ENCODE peak calls at places on chromosomes 4 and X, in four cellular contexts. F is OCI-LY7, R is cardiac muscle cell, A is activated B cell treated with CpG ODN at 0.5 μM for 24 hours. J is an unnamed sample.

GRCh38 chr4:72418458-72418857 is 150.6 kb downstream of the ADAMTS3 start:
- DNase-seq in F (no peak), R (no peak), A (no peak), J (no peak)

GRCh38 chr4:168362025-168362401 is 43.5 kb upstream of the DDX60 start:
- DNase-seq in F (no peak), R (no peak), A (no peak), J (no peak)

GRCh38 chr4:95219109-95219508 is 329.7 kb downstream of the UNC5C start:
- DNase-seq in F (no peak), R (no peak), A (no peak), J (no peak)

GRCh38 chrX:139877710-139878414 is 55.0 kb downstream of the ATP11C start:
- DNase-seq in F (no peak), R (no peak), A (no peak), J (no peak)

GRCh38 chrX:5449323-5449722 is 779.3 kb downstream of the NLGN4X start:
- DNase-seq in F (no peak), R (no peak), A (no peak), J (no peak)

GRCh38 chr4:67608047-67608446 is 49.5 kb downstream of the STAP1 start:
- DNase-seq in F (no peak), R (no peak), A (no peak), J (no peak)

GRCh38 chr4:121669163-121669550 is 27.6 kb downstream of the ANXA5 start:
- DNase-seq in F (no peak), R (no peak), A (no peak), J (no peak)

GRCh38 chrX:17706676-17707075 is 30.6 kb upstream of the SCML1 start:
- DNase-seq in F (no peak), R (no peak), A (no peak), J (no peak)

GRCh38 chr4:41930139-41930831 is 4.9 kb upstream of the TMEM33 start:
- DNase-seq in F (no peak), R (no peak), A (no peak), J (no peak)

GRCh38 chrX:144601010-144601409 is 646.3 kb upstream of the SPANXN1 start:
- DNase-seq in F (no peak), R (no peak), A (no peak), J (no peak)

GRCh38 chr4:142719854-142720541 is 126.1 kb downstream of the INPP4B start:
- DNase-seq in F (peak), R (peak), A (no peak), J (no peak)

GRCh38 chrX:138691186-138691585 is 20.3 kb downstream of the FGF13 start:
- DNase-seq in F (no peak), R (no peak), A (no peak), J (no peak)

GRCh38 chr4:157172011-157172410 is 48.5 kb upstream of the GRIA2 start:
- DNase-seq in F (no peak), R (no peak), A (no peak), J (no peak)

GRCh38 chr4:39814403-39815185 is 116.7 kb downstream of the UBE2K start:
- DNase-seq in F (peak), R (peak), A (no peak), J (no peak)

GRCh38 chrX:115571712-115572111 is 10.7 kb downstream of the PLS3 start:
- DNase-seq in F (no peak), R (no peak), A (no peak), J (no peak)

GRCh38 chr4:120718979-120719566 is 203.5 kb downstream of the PRDM5 start:
- DNase-seq in F (peak), R (peak), A (no peak), J (peak)

GRCh38 chr4:110347805-110348204 is 128.2 kb upstream of the ENPEP start:
- DNase-seq in F (no peak), R (no peak), A (no peak), J (no peak)

GRCh38 chr4:110348711-110349383 is 127.1 kb upstream of the ENPEP start:
- DNase-seq in F (no peak), R (no peak), A (no peak), J (no peak)

GRCh38 chr4:110344165-110344564 is 131.8 kb upstream of the ENPEP start:
- DNase-seq in F (no peak), R (peak), A (no peak), J (peak)
- TF ChIP-seq CTCF in F (peak), R (peak), A (no peak), J (no peak)

GRCh38 chr4:48016141-48017107 is at the start of the genes CNGA1 and NIPAL1:
- DNase-seq in F (peak), R (peak), A (peak), J (peak)
- TF ChIP-seq CTCF in F (peak), R (peak), A (no peak), J (no peak)

GRCh38 chrX:30793075-30793766 is 95.8 kb downstream of the TAB3 start:
- DNase-seq in F (no peak), R (no peak), A (no peak), J (no peak)
- TF ChIP-seq CTCF in F (no peak), R (no peak), A (no peak), J (no peak)

DNA sequence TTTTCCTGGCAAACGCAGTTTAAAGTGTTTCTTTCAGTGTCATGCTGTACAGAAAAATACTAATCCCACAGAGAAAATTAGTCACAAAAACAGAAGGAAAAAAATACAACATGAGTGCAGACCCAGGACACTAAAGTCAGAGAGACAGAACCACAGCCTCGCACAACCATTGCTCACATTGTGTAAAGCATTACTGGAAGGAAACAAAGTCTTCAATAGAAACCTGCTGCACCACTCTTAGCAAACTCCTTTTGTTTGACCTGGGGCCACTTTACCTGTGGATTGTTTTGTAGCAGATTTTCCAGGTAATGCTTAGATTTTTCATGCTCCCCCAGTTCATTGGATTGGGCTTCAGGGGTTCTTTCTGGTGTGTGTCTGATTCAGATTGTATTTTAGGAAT is 131.8 kb upstream of the TMLHE start:
- DNase-seq in F (no peak), R (no peak), A (no peak), J (no peak)
- TF ChIP-seq CTCF in F (no peak), R (no peak), A (no peak), J (no peak)

GRCh38 chrX:119647552-119648420 is 41.6 kb upstream of the NKRF start:
- DNase-seq in F (no peak), R (no peak), A (no peak), J (no peak)
- TF ChIP-seq CTCF in F (no peak), R (no peak), A (no peak), J (no peak)

DNA sequence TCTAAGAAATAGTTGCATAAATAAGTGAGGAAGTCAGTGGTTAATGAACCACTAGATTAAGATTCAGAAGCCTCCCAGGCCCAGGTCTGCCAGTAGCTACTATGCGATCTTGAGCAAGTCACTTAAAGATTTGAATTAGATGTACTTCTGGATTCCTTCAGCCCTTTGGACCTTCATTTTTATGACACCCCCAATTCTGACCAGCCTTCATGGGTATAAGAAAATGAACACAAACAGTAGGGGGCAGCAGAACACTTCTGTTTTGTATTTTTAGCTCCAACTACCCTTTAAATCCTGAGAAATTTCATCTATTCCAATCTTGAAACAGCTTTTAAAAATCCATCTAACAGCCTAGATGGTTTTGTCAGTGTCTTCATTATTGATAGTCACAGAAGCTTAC is 19.0 kb downstream of the TMEM47 start:
- DNase-seq in F (peak), R (peak), A (no peak), J (peak)
- TF ChIP-seq CTCF in F (peak), R (peak), A (no peak), J (peak)

GRCh38 chr4:7739918-7740865 is 199.5 kb downstream of the AFAP1 start:
- DNase-seq in F (no peak), R (no peak), A (no peak), J (no peak)
- TF ChIP-seq CTCF in F (no peak), R (no peak), A (no peak), J (no peak)

GRCh38 chrX:40663880-40664630 is 16.7 kb upstream of the CXorf38 start:
- DNase-seq in F (no peak), R (peak), A (no peak), J (peak)
- TF ChIP-seq CTCF in F (peak), R (peak), A (no peak), J (no peak)

J was measured in endothelial cell.